ENCODE peak calls at places on chromosomes 3 and 15, in five cellular contexts. P, G, U, K and S are unnamed samples.

GRCh38 chr3:46558184-46559029 is 7.7 kb downstream of the LRRC2 start:
- DNase-seq in P (peak), G (peak), U (peak), K (peak), S (peak)

GRCh38 chr3:135981701-135982403 is 16.3 kb downstream of the PPP2R3A start:
- DNase-seq in P (no peak), G (no peak), U (no peak), K (no peak), S (no peak)

GRCh38 chr15:71654714-71655174 is 155.6 kb upstream of the NR2E3 start:
- DNase-seq in P (peak), G (no peak), U (no peak), K (no peak), S (no peak)

GRCh38 chr15:92606126-92606835 is 49.3 kb downstream of the FAM174B start:
- DNase-seq in P (no peak), G (no peak), U (no peak), K (no peak), S (no peak)

GRCh38 chr3:58608648-58609047 is 31.5 kb upstream of the FAM107A start:
- DNase-seq in P (no peak), G (no peak), U (no peak), K (no peak), S (no peak)

GRCh38 chr3:196166741-196167140 is 44.5 kb downstream of the ZDHHC19 start:
- DNase-seq in P (no peak), G (no peak), U (no peak), K (no peak), S (no peak)

GRCh38 chr15:80801891-80802680 is 22.9 kb downstream of the CEMIP start:
- DNase-seq in P (no peak), G (no peak), U (no peak), K (no peak), S (no peak)

GRCh38 chr3:27591321-27591711 is 107.1 kb upstream of the SLC4A7 start:
- DNase-seq in P (no peak), G (no peak), U (no peak), K (no peak), S (no peak)

GRCh38 chr15:60017538-60018199 is 13.6 kb downstream of the FOXB1 start:
- DNase-seq in P (no peak), G (no peak), U (no peak), K (no peak), S (no peak)

GRCh38 chr3:133697960-133698359 is 36.2 kb upstream of the TOPBP1 start:
- DNase-seq in P (no peak), G (no peak), U (no peak), K (no peak), S (no peak)

GRCh38 chr15:95897651-95898050 is 432.8 kb upstream of the NR2F2 start:
- DNase-seq in P (no peak), G (no peak), U (no peak), K (no peak), S (no peak)

GRCh38 chr3:78645628-78646310 is 1122.0 kb downstream of the ROBO1 start:
- DNase-seq in P (peak), G (peak), U (peak), K (peak), S (peak)

GRCh38 chr15:77832874-77833273 is 200.2 kb upstream of the LINGO1 start:
- DNase-seq in P (no peak), G (no peak), U (no peak), K (no peak), S (no peak)

GRCh38 chr3:43748179-43748578 is 57.4 kb downstream of the ABHD5 start:
- DNase-seq in P (no peak), G (no peak), U (no peak), K (no peak), S (no peak)

GRCh38 chr3:124401841-124402240 is 328.4 kb upstream of the UMPS start:
- DNase-seq in P (no peak), G (no peak), U (no peak), K (no peak), S (no peak)

GRCh38 chr3:111769965-111770364 is 89.1 kb upstream of the PHLDB2 start:
- DNase-seq in P (no peak), G (no peak), U (no peak), K (no peak), S (no peak)
- TF ChIP-seq SIN3A in P (no peak), G (no peak), U (no peak), K (no peak), S (no peak)

DNA sequence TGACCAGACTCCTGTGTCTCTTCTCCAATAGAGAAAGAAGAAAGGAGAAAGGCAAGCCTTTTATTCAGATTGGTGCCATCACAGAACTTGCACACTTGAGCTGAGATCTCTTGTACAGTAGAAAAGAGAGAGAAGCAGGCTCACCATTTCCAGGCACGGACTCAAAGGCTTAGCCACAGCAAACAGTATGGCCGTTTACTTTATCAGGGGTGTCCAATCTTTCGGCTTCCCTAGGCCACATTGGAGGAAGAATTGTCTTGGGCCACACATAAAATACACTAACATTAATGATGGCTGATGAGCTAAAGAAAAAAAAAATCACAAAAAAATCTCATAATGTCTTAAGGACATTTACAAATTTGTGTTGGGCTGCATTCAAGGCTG is 5.0 kb downstream of the IFT80 start:
- DNase-seq in P (no peak), G (no peak), U (no peak), K (no peak), S (no peak)
- TF ChIP-seq SIN3A in P (no peak), G (no peak), U (no peak), K (no peak), S (no peak)

DNA sequence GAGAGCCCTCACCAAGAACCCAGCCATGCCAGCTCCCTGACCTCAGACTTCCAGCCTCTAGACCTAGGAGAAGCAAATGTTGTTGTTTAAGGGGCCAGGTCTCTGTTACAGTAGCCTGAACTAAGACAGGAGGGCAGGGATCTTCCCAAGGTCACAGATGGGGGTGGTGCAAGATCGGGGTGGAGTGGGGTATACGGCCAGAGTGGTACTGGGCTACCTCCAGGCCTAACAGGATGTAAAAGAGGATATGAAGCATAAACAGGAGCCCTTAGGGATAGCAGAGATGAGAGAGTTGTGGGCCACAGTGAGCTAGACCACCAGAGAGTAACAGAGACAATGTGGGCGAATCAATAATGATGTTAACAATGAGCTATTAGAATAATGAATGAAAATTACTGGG is 82.9 kb downstream of the TOP2B start:
- DNase-seq in P (no peak), G (no peak), U (no peak), K (no peak), S (no peak)
- TF ChIP-seq SIN3A in P (no peak), G (no peak), U (no peak), K (no peak), S (no peak)

GRCh38 chr15:70573121-70573850 is 190.1 kb downstream of the UACA start:
- DNase-seq in P (no peak), G (no peak), U (no peak), K (no peak), S (no peak)
- TF ChIP-seq SIN3A in P (no peak), G (no peak), U (no peak), K (no peak), S (no peak)

DNA sequence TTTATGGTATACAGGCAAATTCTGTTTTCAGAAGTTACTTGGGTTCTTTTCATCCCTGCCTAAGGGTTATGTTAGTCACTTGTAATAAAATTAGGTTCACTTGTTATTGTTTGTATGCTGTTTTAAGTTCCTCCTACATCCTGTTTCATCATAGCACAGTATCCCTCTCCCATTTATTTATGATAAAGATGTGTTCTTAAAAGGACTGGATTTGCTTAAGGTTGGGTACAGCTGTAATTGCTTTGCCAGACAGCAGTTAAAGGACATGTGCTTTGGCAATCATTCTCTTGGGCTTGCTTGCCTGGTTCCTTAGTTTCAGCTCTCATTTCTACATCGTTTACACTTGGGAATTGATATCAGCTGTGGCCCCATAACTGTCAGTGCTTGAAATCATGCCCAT is 11.7 kb downstream of the ATP2C1 start:
- DNase-seq in P (no peak), G (no peak), U (no peak), K (no peak), S (no peak)
- TF ChIP-seq SIN3A in P (no peak), G (no peak), U (no peak), K (no peak), S (no peak)

GRCh38 chr3:98690876-98691275 is 72.3 kb upstream of the ST3GAL6 start:
- DNase-seq in P (no peak), G (no peak), U (no peak), K (no peak), S (no peak)

GRCh38 chr3:98695816-98696215 is 67.3 kb upstream of the ST3GAL6 start:
- DNase-seq in P (no peak), G (no peak), U (no peak), K (no peak), S (no peak)

GRCh38 chr3:98691897-98692296 is 71.2 kb upstream of the ST3GAL6 start:
- DNase-seq in P (no peak), G (no peak), U (no peak), K (no peak), S (no peak)

GRCh38 chr3:98697225-98697624 is 65.9 kb upstream of the ST3GAL6 start:
- DNase-seq in P (no peak), G (no peak), U (no peak), K (no peak), S (no peak)

DNA sequence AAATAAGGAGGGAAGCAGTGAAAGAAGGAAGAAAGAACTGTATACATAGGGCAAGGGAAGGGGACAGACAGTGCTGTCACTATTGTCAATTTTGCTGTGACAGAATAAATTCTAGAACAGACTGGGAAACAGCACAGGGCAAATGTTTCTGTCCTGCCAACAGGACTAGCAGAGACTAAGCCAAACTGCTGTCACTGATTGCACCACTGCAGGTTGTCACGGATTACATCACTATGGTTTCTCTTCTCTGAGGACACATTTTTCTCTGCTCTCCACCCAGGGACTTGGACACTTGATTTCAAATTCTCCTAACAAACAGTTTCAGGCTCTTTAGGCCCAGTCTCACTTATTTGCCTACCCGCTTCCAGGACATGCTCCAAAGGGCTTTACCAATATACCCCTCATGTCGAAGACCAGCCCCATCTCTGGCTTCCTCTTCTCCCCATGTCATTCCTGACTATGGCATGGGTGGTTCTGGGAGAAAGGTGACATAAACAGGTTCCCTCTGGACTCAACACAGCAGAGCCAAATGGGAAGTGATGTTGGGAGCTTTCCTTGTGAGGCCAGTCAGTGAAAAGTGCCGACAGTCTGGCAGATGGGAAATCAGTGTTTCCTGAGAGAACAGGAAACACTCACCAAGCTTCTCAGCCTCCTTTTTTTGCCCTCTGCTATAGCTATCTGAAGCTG is 70.2 kb upstream of the ST3GAL6 start:
- DNase-seq in P (no peak), G (no peak), U (no peak), K (no peak), S (no peak)
- TF ChIP-seq SIN3A in P (no peak), G (no peak), U (no peak), K (no peak), S (no peak)

DNA sequence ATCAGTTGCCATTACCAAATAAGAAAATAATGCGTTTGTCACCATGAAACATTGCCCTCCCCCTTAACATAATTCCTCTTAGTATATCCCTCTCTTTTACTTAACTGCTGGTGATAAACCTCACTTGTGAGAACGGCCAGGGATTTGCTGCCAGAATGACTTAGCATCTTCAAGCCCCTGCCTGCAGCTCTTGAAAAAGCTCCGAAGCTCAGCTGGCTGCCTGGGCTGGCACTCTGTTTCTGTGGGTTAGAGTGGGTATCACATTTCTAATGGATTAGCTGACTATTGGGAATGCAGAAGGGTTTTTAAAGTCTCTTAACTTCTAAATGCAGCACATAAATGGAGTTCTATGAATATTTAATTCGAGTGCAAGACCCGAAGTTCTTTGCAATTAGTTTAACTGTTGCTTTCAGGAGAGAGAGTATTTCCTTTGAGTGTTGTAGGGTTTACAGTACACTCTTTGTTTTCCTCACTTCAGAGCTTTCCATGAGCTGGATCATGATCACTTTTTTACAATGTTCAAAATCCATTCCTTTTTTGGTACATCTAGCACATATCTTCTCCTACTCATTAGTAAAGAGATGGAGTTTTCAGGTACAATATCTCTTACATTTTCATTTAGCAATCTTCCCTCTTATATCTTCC is 124.7 kb upstream of the RBMS3 start:
- DNase-seq in P (no peak), G (no peak), U (no peak), K (no peak), S (no peak)
- TF ChIP-seq SIN3A in P (no peak), G (no peak), U (no peak), K (no peak), S (no peak)